ENCODE peak calls at places on chromosomes 11 and 22, in five cellular contexts. I, O, Y, X and V are unnamed samples.

GRCh38 chr11:75135021-75135650 is 15.8 kb upstream of the SLCO2B1 start:
- DNase-seq in Y (no peak), O (no peak), I (no peak), X (no peak), V (no peak)

GRCh38 chr22:46096051-46096450 is 54.3 kb upstream of the PPARA start:
- DNase-seq in Y (no peak), I (no peak), X (no peak), O (no peak), V (no peak)

GRCh38 chr22:47337161-47337621 is 574.7 kb downstream of the TBC1D22A start:
- DNase-seq in O (peak; percentile 59), I (peak; percentile 91), X (peak; percentile 86), Y (no peak), V (no peak)

GRCh38 chr11:70314730-70315129 is 44.2 kb downstream of the PPFIA1 start:
- DNase-seq in X (no peak), Y (no peak), I (no peak), O (no peak), V (no peak)

GRCh38 chr11:76194872-76195668 is 11.2 kb downstream of the WNT11 start:
- DNase-seq in O (no peak), X (no peak), Y (no peak), I (peak; percentile 24), V (no peak)

GRCh38 chr11:77560605-77561004 is 29.1 kb upstream of the AQP11 start:
- DNase-seq in I (no peak), Y (no peak), O (no peak), X (no peak), V (no peak)

GRCh38 chr11:13669544-13670488 is 1.3 kb downstream of the FAR1 start:
- DNase-seq in Y (no peak), I (no peak), X (no peak), O (no peak), V (no peak)

GRCh38 chr11:74847895-74848294 is 99.2 kb downstream of the RNF169 start:
- DNase-seq in O (no peak), X (no peak), I (no peak), Y (no peak), V (no peak)

GRCh38 chr11:67277231-67277961 is 11.1 kb downstream of the GRK2 start:
- DNase-seq in X (peak; percentile 72), O (peak; percentile 85), I (peak; percentile 91), Y (no peak), V (peak; percentile 57)

GRCh38 chr11:87421422-87421821 is 383.7 kb downstream of the TMEM135 start:
- DNase-seq in X (peak; percentile 62), Y (peak; percentile 64), I (peak; percentile 89), O (peak; percentile 58), V (no peak)

GRCh38 chr11:31940396-31941037 is 129.4 kb upstream of the PAX6 start:
- DNase-seq in I (peak; percentile 33), O (no peak), X (no peak), Y (no peak), V (no peak)

GRCh38 chr11:116787786-116788486 is at the start of gene ZPR1:
- DNase-seq in Y (peak; percentile 19), I (peak; percentile 73), X (peak; percentile 67), O (peak; percentile 76), V (peak; percentile 82)

GRCh38 chr11:35463211-35463810 is 44.0 kb upstream of the SLC1A2 start:
- DNase-seq in X (no peak), O (no peak), Y (no peak), I (no peak), V (no peak)

GRCh38 chr11:61092280-61092766 is 10.0 kb upstream of the CD5 start:
- DNase-seq in I (no peak), O (no peak), X (no peak), Y (no peak), V (no peak)

GRCh38 chr22:37409031-37409430 is 18.2 kb downstream of the ELFN2 start:
- DNase-seq in O (no peak), I (no peak), X (no peak), Y (no peak), V (no peak)

GRCh38 chr11:69086152-69086551 is 37.4 kb downstream of the TPCN2 start:
- DNase-seq in I (no peak), O (no peak), Y (no peak), X (peak; percentile 43), V (peak; percentile 19)
- TF ChIP-seq CTCF in I (no peak), O (no peak), Y (no peak), X (peak; percentile 50), V (no peak)

GRCh38 chr11:11284481-11284880 is 68.6 kb downstream of the CSNK2A3 start:
- DNase-seq in X (no peak), O (no peak), I (no peak), Y (no peak), V (no peak)
- TF ChIP-seq CTCF in X (no peak), O (no peak), I (no peak), Y (no peak), V (no peak)

GRCh38 chr11:94968334-94968958 is 4.9 kb downstream of the CWC15 start:
- DNase-seq in Y (peak; percentile 18), I (peak; percentile 70), O (no peak), X (no peak), V (no peak)

GRCh38 chr11:94974178-94974577 is 669 bp downstream of the KDM4D start:
- DNase-seq in Y (no peak), I (no peak), O (no peak), X (no peak), V (no peak)

GRCh38 chr11:94975599-94975998 is 2.1 kb downstream of the KDM4D start:
- DNase-seq in O (no peak), I (no peak), X (no peak), Y (no peak), V (no peak)

GRCh38 chr11:94973099-94973968 is at the start of the genes CWC15 and KDM4D:
- DNase-seq in O (peak; percentile 94), I (peak; percentile 94), X (peak; percentile 95), Y (peak; percentile 70), V (peak; percentile 96)
- TF ChIP-seq CTCF in O (no peak), I (no peak), X (no peak), Y (no peak), V (no peak)

GRCh38 chr11:64918056-64918455 is 1.0 kb upstream of the ATG2A start:
- DNase-seq in I (peak; percentile 75), O (no peak), Y (no peak), X (no peak), V (no peak)
- TF ChIP-seq CTCF in I (peak; percentile 29), O (no peak), Y (peak; percentile 36), X (no peak), V (no peak)

DNA sequence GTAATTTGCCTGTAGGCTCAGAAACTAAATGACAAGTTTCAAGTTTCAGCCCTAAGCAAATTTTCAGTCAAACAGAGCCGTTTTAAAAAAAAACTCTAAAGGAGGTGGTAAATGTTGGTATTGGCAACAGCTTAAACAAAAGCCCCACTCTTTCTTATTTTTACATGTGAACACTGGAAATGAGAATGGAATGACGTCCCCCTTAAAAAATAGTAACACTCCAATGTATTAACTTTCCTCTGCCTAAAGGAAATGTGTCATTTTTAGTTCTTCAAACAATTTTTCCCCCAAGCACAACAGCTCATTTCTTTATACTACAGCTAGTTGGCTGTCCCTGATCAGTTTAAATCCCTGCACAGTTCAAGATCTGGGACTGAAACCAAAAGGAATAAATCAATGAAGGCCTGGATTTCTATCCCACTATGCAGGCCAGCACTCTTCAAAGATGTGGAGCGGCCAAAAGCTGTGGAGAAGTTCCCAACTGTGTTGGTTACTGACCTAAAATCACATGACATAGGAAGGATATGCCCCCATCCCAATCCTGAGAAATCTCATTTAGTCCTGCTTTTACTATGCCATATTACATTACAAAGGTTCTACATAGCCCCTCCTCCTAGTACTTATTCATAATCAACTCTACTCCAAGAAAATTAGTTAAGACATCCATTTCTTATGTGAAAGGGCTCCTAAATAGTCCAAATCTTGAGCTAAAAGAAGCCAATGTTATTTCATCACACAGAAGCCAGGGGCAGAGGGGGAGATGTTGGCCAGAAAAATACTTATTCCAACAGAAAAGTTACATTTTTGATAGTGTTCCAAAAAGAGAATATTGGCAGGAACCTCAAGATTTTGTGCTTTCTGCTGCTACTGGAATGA is 95.9 kb downstream of the CADM1 start:
- DNase-seq in O (no peak), X (no peak), I (peak; percentile 6), Y (no peak), V (no peak)
- TF ChIP-seq CTCF in O (no peak), X (no peak), I (no peak), Y (no peak), V (no peak)

DNA sequence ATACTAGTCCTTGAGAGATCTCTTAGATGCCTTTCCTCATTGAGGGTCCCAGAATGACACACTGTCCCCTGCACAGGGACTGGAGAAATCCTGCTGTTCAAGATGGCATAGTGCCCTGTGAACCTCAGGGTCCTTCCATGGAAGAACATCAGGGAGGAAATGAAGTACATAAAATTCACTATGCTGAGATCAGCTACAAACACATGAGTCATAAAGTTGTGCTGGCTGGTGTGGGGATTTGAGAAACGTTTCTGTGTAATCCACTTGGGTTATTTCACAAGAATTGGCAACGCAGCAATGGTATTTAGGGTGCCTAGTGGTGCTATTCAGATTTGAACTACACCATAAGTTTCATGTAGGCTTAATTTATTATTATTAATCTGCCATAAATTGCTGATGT is 174.4 kb downstream of the MAML2 start:
- DNase-seq in O (peak; percentile 43), X (no peak), I (peak; percentile 95), Y (no peak), V (no peak)
- TF ChIP-seq CTCF in O (no peak), X (no peak), I (no peak), Y (no peak), V (no peak)